ENCODE peak calls at places on chromosomes 11 and 22, in four cellular contexts. T is Peyer's patch, A is ovary, J is esophagus squamous epithelium. F is an unnamed sample.

GRCh38 chr22:38947321-38948112 is 9.9 kb upstream of the APOBEC3A start:
- DNase-seq in T (no peak), A (no peak), J (no peak), F (peak; percentile 11)

GRCh38 chr22:35154937-35155387 is 89.0 kb downstream of the ISX start:
- DNase-seq in T (peak; percentile 63), J (no peak), A (peak; percentile 34), F (peak; percentile 19)

GRCh38 chr22:33426451-33426850 is 368.3 kb upstream of the SYN3 start:
- DNase-seq in T (no peak), J (no peak), A (no peak), F (no peak)

GRCh38 chr11:134515081-134515960 is 103.3 kb upstream of the B3GAT1 start:
- DNase-seq in T (peak; percentile 68), A (peak; percentile 1), J (no peak), F (no peak)

GRCh38 chr11:33674035-33674814 is 26.4 kb downstream of the C11orf91 start:
- DNase-seq in T (no peak), J (no peak), A (no peak), F (no peak)

GRCh38 chr22:45201678-45202332 is 38.1 kb downstream of the NUP50 start:
- DNase-seq in J (no peak), T (no peak), A (peak; percentile 11), F (peak; percentile 36)

GRCh38 chr11:15603208-15603607 is 488.5 kb downstream of the INSC start:
- DNase-seq in T (no peak), J (no peak), A (peak; percentile 33), F (no peak)

GRCh38 chr11:62398011-62398994 is 20.5 kb upstream of the SCGB1A1 start:
- DNase-seq in J (no peak), T (no peak), A (peak; percentile 49), F (peak; percentile 52)

GRCh38 chr11:79018371-79018849 is 422.4 kb downstream of the TENM4 start:
- DNase-seq in A (peak; percentile 30), T (no peak), J (no peak), F (no peak)

GRCh38 chr11:13114566-13115465 is 105.7 kb downstream of the RASSF10 start:
- DNase-seq in T (no peak), A (no peak), J (no peak), F (peak; percentile 29)

GRCh38 chr22:35380537-35381423 is at the start of gene HMOX1:
- DNase-seq in A (peak; percentile 93), J (peak; percentile 36), T (peak; percentile 93), F (peak; percentile 82)

GRCh38 chr11:19853901-19854300 is 141.3 kb downstream of the NAV2 start:
- DNase-seq in J (no peak), T (no peak), A (no peak), F (no peak)

GRCh38 chr11:94746721-94747120 is 21.4 kb upstream of the AMOTL1 start:
- DNase-seq in J (no peak), A (no peak), T (no peak), F (no peak)

GRCh38 chr11:36425593-36426206 is 84.4 kb downstream of the TRAF6 start:
- DNase-seq in J (no peak), A (no peak), T (no peak), F (no peak)

GRCh38 chr11:132028380-132029240 is 658.2 kb downstream of the NTM start:
- DNase-seq in J (no peak), T (no peak), A (no peak), F (no peak)

GRCh38 chr11:101582242-101583052 is 1.4 kb downstream of the TRPC6 start:
- DNase-seq in A (peak; percentile 16), T (no peak), J (no peak), F (no peak)

GRCh38 chr22:35352214-35353111 is 28.4 kb upstream of the HMOX1 start:
- DNase-seq in A (no peak), J (peak; percentile 52), T (no peak), F (no peak)

GRCh38 chr11:59999732-60000131 is 17.2 kb upstream of the OOSP4B start:
- DNase-seq in T (no peak), A (no peak), J (no peak), F (no peak)

GRCh38 chr22:35419756-35420155 is 19.8 kb downstream of the MCM5 start:
- DNase-seq in J (no peak), A (no peak), T (no peak), F (no peak)

GRCh38 chr11:130846606-130847005 is 69.7 kb downstream of the SNX19 start:
- DNase-seq in T (no peak), A (no peak), J (no peak), F (no peak)

GRCh38 chr11:8269636-8270035 is 6.0 kb upstream of the LMO1 start:
- DNase-seq in A (no peak), J (no peak), T (no peak), F (no peak)

GRCh38 chr22:39182478-39183030 is 30.1 kb upstream of the CBX7 start:
- DNase-seq in T (no peak), J (no peak), A (no peak), F (no peak)

GRCh38 chr11:45210846-45211245 is 64.4 kb downstream of the PRDM11 start:
- DNase-seq in T (no peak), J (no peak), A (peak; percentile 41), F (no peak)

GRCh38 chr11:107857550-107858216 is 904 bp downstream of the SLC35F2 start:
- DNase-seq in J (no peak), T (no peak), A (no peak), F (no peak)

GRCh38 chr11:104534268-104534667 is 364.0 kb downstream of the CASP12 start:
- DNase-seq in J (no peak), T (no peak), A (no peak), F (no peak)

GRCh38 chr11:63802637-63803414 is 10.4 kb upstream of the SPINDOC start:
- DNase-seq in A (no peak), T (no peak), J (no peak), F (no peak)

GRCh38 chr11:64721359-64721699 is 1.7 kb downstream of the NRXN2 start:
- DNase-seq in A (no peak), J (no peak), T (no peak), F (no peak)

GRCh38 chr11:61004841-61005240 is 33.4 kb downstream of the CD6 start:
- DNase-seq in A (no peak), J (no peak), T (no peak), F (no peak)

GRCh38 chr22:20062766-20063083 is 17.3 kb upstream of the DGCR8 start:
- DNase-seq in J (no peak), T (no peak), A (no peak), F (no peak)

GRCh38 chr11:132728026-132728425 is 804.3 kb downstream of the OPCML start:
- DNase-seq in T (no peak), A (no peak), J (no peak), F (no peak)

DNA sequence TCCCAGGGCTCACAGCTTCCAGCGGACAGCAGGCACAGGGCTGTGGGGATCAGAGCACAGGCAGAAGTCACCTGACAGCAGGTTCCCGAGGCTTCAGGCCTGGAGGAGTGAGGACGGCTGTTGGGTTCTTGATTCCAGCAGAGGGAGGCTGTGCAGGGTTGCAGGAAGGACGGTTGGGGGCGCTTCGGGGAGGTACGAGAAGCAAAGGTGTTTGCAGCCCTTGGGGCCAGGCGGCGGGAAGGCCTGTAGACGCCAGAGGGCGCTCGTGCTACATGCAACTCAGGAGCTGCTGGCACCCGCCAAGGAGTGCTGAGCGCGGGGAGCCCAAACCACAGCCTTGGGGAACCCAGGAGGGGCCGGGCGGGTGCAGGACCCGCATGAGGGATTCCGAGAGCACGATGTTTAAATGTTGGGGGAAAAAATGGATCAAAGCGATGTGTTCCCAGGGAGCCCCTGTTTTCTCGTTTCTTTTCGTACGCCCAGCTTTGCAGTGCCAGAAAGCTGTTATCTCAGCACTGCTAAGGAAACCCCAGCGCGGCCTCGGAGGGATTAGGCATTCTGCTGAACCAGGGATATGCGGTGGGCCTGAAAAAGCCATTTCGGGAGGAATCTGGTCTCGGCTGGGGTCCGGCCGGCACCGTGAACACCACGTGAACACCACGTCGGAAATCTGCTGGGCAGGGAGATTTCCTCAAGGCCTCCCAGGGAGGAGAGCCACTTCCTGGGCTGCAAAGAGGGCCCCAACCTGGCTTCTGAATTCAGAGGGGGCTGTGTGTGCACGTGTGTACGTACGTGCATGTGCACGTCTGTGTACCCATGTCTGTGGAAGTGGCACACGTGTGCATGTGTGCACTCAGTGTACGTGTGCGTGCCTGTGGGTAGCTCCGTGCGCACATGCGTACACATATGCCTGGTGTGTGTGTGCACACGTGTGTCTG is 88.2 kb downstream of the KCNQ1 start:
- DNase-seq in T (peak; percentile 94), A (peak; percentile 94), J (peak; percentile 49), F (peak; percentile 84)
- TF ChIP-seq POLR2A in T (no peak), A (peak; percentile 42), J (no peak), F (no peak)

GRCh38 chr11:86069408-86070086 is 663 bp upstream of the PICALM start:
- DNase-seq in A (no peak), J (no peak), T (no peak), F (peak; percentile 46)
- TF ChIP-seq POLR2A in A (no peak), J (no peak), T (no peak), F (no peak)

GRCh38 chr11:506238-506949 is 648 bp downstream of the RNH1 start:
- DNase-seq in J (peak; percentile 80), A (peak; percentile 98), T (peak; percentile 99), F (peak; percentile 95)
- TF ChIP-seq POLR2A in J (no peak), A (peak; percentile 68), T (peak; percentile 64), F (peak; percentile 64)

DNA sequence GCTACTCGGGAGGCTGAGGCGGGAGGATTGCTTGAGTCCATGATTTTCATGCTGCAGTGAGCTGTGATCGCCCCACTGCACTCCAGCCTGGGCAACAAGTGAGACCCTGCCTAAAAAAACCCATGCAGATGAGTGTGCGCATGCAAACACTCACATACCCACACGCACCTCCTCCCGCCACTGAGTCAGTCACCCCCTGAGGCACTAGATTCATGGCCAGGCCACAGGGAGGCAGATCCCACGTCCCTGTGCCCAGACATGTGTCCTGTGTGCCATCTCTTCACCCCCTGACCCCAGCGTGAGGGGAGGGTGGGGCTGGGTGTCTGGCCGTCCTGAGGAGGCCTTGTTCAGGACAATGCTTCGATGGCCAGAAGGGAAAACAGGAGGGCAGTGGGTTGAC is 15.5 kb downstream of the RELT start:
- DNase-seq in A (no peak), J (no peak), T (no peak), F (no peak)
- TF ChIP-seq POLR2A in A (no peak), J (no peak), T (no peak), F (no peak)

GRCh38 chr11:120168108-120168959 is 30.4 kb upstream of the TRIM29 start:
- DNase-seq in J (no peak), A (no peak), T (no peak), F (no peak)

GRCh38 chr11:120170741-120171261 is 32.9 kb upstream of the TRIM29 start:
- DNase-seq in A (no peak), T (peak; percentile 43), J (no peak), F (no peak)

GRCh38 chr11:120169981-120170698 is 32.2 kb upstream of the TRIM29 start:
- DNase-seq in A (no peak), T (peak; percentile 53), J (no peak), F (no peak)

GRCh38 chr11:120167659-120168058 is 29.7 kb upstream of the TRIM29 start:
- DNase-seq in J (no peak), A (no peak), T (no peak), F (no peak)

GRCh38 chr11:120168960-120169681 is 31.2 kb upstream of the TRIM29 start:
- DNase-seq in A (peak; percentile 74), J (no peak), T (peak; percentile 83), F (peak; percentile 59)
- TF ChIP-seq POLR2A in A (no peak), J (no peak), T (peak; percentile 17), F (no peak)